ENCODE peak calls at places on chromosomes 6 and 20, in six cellular contexts. Y is lower lobe of right lung, Q is glutamatergic neuron, V is HCT116, S is omental fat pad, N is cardiac fibroblast. D is an unnamed sample.

GRCh38 chr6:106702451-106703110 is 73.2 kb downstream of the QRSL1 start:
- DNase-seq in Y (peak; percentile 50), Q (no peak), V (no peak), S (no peak), N (no peak), D (no peak)

GRCh38 chr6:43759157-43759925 is 10.7 kb upstream of the VEGFA start:
- DNase-seq in Y (peak; percentile 20), Q (no peak), V (no peak), S (no peak), N (no peak), D (peak; percentile 55)

GRCh38 chr6:136550330-136551071 is at the start of gene MAP7:
- DNase-seq in Y (peak; percentile 92), Q (peak; percentile 60), V (peak; percentile 75), S (peak; percentile 29), N (peak; percentile 10), D (no peak)

GRCh38 chr6:156601156-156601820 is 175.9 kb upstream of the ARID1B start:
- DNase-seq in Y (no peak), Q (no peak), V (no peak), S (no peak), N (no peak), D (no peak)

GRCh38 chr6:37535701-37536461 is 36.2 kb upstream of the CCDC167 start:
- DNase-seq in Y (no peak), Q (peak; percentile 53), V (no peak), S (no peak), N (no peak), D (no peak)

GRCh38 chr20:45968801-45969711 is 2.9 kb downstream of the ZNF335 start:
- DNase-seq in Y (peak; percentile 45), Q (no peak), V (no peak), S (no peak), N (no peak), D (peak; percentile 92)

GRCh38 chr6:98833101-98834059 is 994 bp upstream of the POU3F2 start:
- DNase-seq in Y (peak; percentile 55), Q (peak; percentile 64), V (no peak), S (no peak), N (peak; percentile 23), D (no peak)

GRCh38 chr6:121531658-121532167 is 96.3 kb downstream of the GJA1 start:
- DNase-seq in Y (no peak), Q (no peak), V (no peak), S (no peak), N (no peak), D (no peak)

GRCh38 chr6:167769408-167770190 is 57.1 kb upstream of the AFDN start:
- DNase-seq in Y (peak; percentile 25), Q (no peak), V (no peak), S (no peak), N (no peak), D (no peak)

GRCh38 chr6:167767715-167768107 is 59.0 kb upstream of the AFDN start:
- DNase-seq in Y (no peak), Q (no peak), V (no peak), S (no peak), N (no peak), D (peak; percentile 51)

GRCh38 chr6:167768471-167769215 is 58.1 kb upstream of the AFDN start:
- DNase-seq in Y (peak; percentile 25), Q (no peak), V (no peak), S (no peak), N (no peak), D (no peak)

GRCh38 chr6:167764713-167765479 is 61.8 kb upstream of the AFDN start:
- DNase-seq in Y (no peak), Q (no peak), V (no peak), S (no peak), N (no peak), D (no peak)

DNA sequence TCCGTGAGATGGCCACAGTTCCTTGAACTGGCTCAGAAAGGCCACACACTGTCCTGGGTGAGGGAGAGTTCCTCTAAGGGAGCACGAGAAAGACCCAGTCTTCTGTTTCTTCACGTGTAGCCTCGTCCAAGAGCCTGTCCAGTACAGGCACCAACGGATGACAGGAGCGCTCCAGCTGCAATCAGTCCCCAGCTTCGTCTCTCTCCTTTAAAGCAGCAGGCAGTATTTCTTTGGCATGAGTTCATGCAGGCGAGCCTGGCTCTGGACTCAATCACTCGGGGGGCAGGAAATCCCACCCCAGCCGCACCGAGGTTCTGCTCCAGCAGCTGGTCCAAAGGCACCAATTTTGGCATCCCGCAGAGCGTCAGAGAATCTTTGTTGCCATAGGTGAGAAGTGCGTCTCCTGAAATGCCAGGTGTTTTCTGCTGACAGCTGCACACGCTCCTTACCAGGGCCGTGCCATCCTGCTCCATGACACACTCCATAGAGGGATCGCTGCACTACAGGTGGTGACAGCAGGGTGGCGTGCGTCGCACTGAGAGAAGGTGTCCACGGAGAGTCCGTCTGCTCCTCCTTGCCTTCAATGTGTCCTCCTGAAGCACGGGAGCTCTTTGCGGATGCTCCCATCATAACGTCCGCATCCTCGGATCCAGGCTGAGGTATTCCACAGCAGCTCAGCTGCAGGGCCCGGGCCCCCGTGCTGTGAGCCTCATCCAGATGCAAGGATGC is 59.6 kb upstream of the AFDN start:
- DNase-seq in Y (no peak), Q (no peak), V (no peak), S (no peak), N (no peak), D (peak; percentile 78)
- TF ChIP-seq CTCF in Y (no peak), Q (no peak), V (peak; percentile 29), S (no peak), N (no peak), D (no peak)

GRCh38 chr6:158959552-158959951 is 40.5 kb downstream of the RSPH3 start:
- DNase-seq in Y (no peak), Q (no peak), V (no peak), S (no peak), N (no peak), D (no peak)
- TF ChIP-seq CTCF in Y (no peak), Q (no peak), V (no peak), S (no peak), N (no peak), D (no peak)

DNA sequence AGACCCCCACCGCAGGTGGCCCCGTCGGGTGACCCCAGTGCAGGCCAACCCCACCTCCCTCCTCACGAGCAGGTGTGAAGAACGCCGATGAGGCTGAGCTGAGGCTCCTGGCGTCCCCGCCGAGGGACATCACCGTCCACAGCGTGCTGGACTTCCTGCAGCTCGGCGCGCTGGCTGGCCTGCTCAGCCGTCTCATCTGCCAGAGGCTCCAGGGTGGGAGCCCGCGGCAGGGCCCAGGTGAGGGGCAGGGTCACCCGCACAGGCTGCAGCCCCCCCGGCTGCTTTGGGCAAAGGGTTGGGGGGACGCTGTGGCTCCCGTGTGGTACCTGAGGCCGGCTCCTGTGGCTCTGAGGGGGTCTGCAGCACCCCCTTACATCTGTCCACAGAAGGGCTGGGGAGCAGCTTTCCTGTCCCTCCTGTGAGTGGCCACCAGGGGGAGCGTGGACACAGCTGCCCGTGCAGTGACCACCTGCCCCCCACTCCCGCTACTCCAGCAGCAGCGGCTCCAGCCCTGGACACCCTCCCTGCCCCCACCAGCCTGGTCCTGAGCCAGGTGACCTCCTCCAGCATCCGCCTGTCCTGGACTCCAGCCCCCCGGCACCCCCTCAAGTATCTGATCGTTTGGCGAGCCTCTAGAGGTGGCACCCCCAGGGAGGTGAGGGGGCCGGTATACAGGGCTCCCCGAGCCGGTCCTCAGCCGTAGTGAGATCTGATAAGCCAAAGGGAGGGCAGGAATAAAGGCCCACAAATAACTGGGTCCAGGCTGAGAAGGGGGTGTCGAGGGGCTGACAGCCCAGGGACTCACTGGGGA is 16.5 kb downstream of the COL20A1 start:
- DNase-seq in Y (no peak), Q (peak; percentile 84), V (no peak), S (no peak), N (peak; percentile 47), D (no peak)
- TF ChIP-seq CTCF in Y (peak; percentile 79), Q (peak; percentile 99), V (peak; percentile 82), S (no peak), N (peak; percentile 90), D (peak; percentile 92)

DNA sequence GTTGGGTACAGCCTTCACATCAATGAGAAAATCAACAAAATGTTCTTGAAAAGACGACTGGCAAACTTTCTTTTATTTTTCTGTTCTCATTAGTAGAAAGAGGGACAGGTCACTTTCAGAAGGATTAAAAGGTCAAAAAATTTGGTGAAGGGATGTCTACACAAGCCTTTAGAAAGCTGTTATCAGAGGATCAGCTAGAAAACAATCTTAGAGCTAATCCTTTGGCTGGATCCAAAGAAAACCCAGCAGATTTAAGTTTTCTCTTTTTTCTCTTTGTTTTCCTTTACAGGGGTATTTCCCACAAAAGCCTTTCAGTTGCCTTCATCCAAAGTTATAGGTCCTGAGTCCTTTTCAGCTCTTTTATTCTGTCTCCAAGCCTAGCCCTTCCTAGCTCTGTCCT is 57.3 kb upstream of the EDN1 start:
- DNase-seq in Y (no peak), Q (no peak), V (no peak), S (no peak), N (no peak), D (no peak)
- TF ChIP-seq CTCF in Y (no peak), Q (no peak), V (no peak), S (no peak), N (no peak), D (no peak)

GRCh38 chr20:2342243-2342642 is 38.5 kb upstream of the TGM6 start:
- DNase-seq in Y (no peak), Q (no peak), V (no peak), S (no peak), N (no peak), D (no peak)
- TF ChIP-seq CTCF in Y (no peak), Q (no peak), V (no peak), S (no peak), N (no peak), D (no peak)

GRCh38 chr6:149821492-149821891 is 42.7 kb downstream of the LRP11 start:
- DNase-seq in Y (no peak), Q (no peak), V (no peak), S (no peak), N (no peak), D (no peak)

GRCh38 chr6:149820506-149820905 is 43.7 kb downstream of the LRP11 start:
- DNase-seq in Y (no peak), Q (no peak), V (no peak), S (no peak), N (no peak), D (no peak)

DNA sequence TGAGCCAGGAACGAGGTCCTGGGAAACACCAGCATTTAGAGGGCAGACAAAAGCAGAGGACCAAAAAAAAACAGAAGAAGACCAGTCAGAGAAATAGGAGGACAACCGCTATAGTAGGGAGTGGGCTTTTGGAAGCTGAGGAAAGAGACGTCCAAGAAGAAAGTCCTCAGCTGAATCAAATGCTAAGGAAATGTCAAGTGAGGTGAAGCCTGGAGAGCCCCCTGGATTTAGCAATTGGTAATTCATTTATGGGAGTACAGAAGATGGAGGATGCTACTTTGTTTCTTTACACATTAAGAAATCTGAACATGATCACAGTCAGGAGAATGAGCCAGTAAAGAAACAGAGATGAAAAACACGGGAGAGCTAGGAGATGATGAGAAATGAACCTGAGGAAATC is 41.1 kb downstream of the LRP11 start:
- DNase-seq in Y (no peak), Q (no peak), V (no peak), S (no peak), N (no peak), D (no peak)
- TF ChIP-seq CTCF in Y (no peak), Q (no peak), V (peak; percentile 35), S (no peak), N (no peak), D (peak; percentile 28)

GRCh38 chr20:32661820-32662528 is 11.8 kb downstream of the C20orf203 start:
- DNase-seq in Y (no peak), Q (no peak), V (no peak), S (no peak), N (no peak), D (no peak)
- TF ChIP-seq CTCF in Y (no peak), Q (no peak), V (peak; percentile 13), S (no peak), N (no peak), D (no peak)

GRCh38 chr20:57124346-57124745 is 142.1 kb downstream of the BMP7 start:
- DNase-seq in Y (no peak), Q (no peak), V (no peak), S (no peak), N (no peak), D (no peak)
- TF ChIP-seq CTCF in Y (no peak), Q (no peak), V (no peak), S (no peak), N (no peak), D (no peak)

D was measured in chondrocyte.